ENCODE peak calls at places on chromosomes 4 and X, in seven cellular contexts. M, U, W, K, O, J and G are unnamed samples.

GRCh38 chr4:48271048-48271452 is 1.4 kb upstream of the TEC start:
- DNase-seq in M (no peak), U (no peak), W (no peak), K (no peak), O (no peak), J (no peak), G (no peak)

GRCh38 chr4:181810658-181811057 is 432.5 kb upstream of the TENM3 start:
- DNase-seq in M (no peak), U (no peak), W (no peak), K (no peak), O (no peak), J (no peak), G (no peak)

GRCh38 chr4:149638073-149638472 is 177.6 kb downstream of the IQCM start:
- DNase-seq in M (no peak), U (peak), W (no peak), K (no peak), O (no peak), J (no peak), G (no peak)

GRCh38 chr4:26020083-26020668 is 106.2 kb downstream of the SMIM20 start:
- DNase-seq in M (no peak), U (peak), W (no peak), K (no peak), O (no peak), J (no peak), G (no peak)

GRCh38 chrX:123185714-123186113 is 1.6 kb downstream of the GRIA3 start:
- DNase-seq in M (no peak), U (no peak), W (no peak), K (no peak), O (no peak), J (no peak), G (no peak)

GRCh38 chr4:67721770-67722597 is 21.0 kb upstream of the UBA6 start:
- DNase-seq in M (peak), U (peak), W (no peak), K (no peak), O (no peak), J (no peak), G (no peak)

GRCh38 chr4:53622739-53623151 is 31.5 kb upstream of the LNX1 start:
- DNase-seq in M (no peak), U (peak), W (no peak), K (no peak), O (no peak), J (no peak), G (no peak)

GRCh38 chr4:90246841-90247240 is 119.6 kb downstream of the CCSER1 start:
- DNase-seq in M (no peak), U (no peak), W (no peak), K (no peak), O (no peak), J (no peak), G (no peak)

GRCh38 chrX:121161501-121161933 is 114.1 kb downstream of the GLUD2 start:
- DNase-seq in M (no peak), U (no peak), W (no peak), K (no peak), O (no peak), J (peak), G (no peak)

GRCh38 chr4:136241221-136241986 is 1290.9 kb downstream of the PCDH18 start:
- DNase-seq in M (no peak), U (peak), W (no peak), K (no peak), O (no peak), J (no peak), G (no peak)

GRCh38 chr4:158750379-158750778 is 18.4 kb upstream of the FNIP2 start:
- DNase-seq in M (no peak), U (peak), W (no peak), K (no peak), O (no peak), J (no peak), G (no peak)

GRCh38 chrX:78092296-78092695 is 11.8 kb upstream of the PGK1 start:
- DNase-seq in M (no peak), U (peak), W (peak), K (no peak), O (no peak), J (no peak), G (no peak)

GRCh38 chrX:132815643-132816042 is 142.8 kb downstream of the HS6ST2 start:
- DNase-seq in M (no peak), U (no peak), W (no peak), K (no peak), O (no peak), J (no peak), G (no peak)